ENCODE peak calls at places on chromosome 4, in nine cellular contexts. I is mammary epithelial cell, U is H1, J is H9, A is fibroblast of lung, Q is HepG2, R is neural progenitor cell, B is endothelial cell of umbilical vein, S is OCI-LY7. O is an unnamed sample.

GRCh38 chr4:22047793-22048192 is 99.2 kb upstream of the KCNIP4 start:
- DNase-seq in I (no peak), U (no peak), J (no peak), A (no peak), Q (no peak), R (no peak), B (no peak), S (no peak), O (no peak)

GRCh38 chr4:1418494-1419285 is 12.4 kb upstream of the NKX1-1 start:
- DNase-seq in I (no peak), U (no peak), J (no peak), A (no peak), Q (no peak), R (no peak), B (no peak), S (no peak), O (no peak)

GRCh38 chr4:56804551-56804950 is 16.9 kb downstream of the SPINK2 start:
- DNase-seq in I (peak; percentile 91), U (no peak), J (no peak), A (no peak), Q (no peak), R (no peak), B (no peak), S (no peak), O (no peak)

GRCh38 chr4:10096201-10096975 is 20.2 kb downstream of the WDR1 start:
- DNase-seq in I (peak; percentile 97), U (no peak), J (no peak), A (peak; percentile 96), Q (no peak), R (no peak), B (peak; percentile 71), S (no peak), O (peak; percentile 89)

GRCh38 chr4:165493359-165493758 is 114.6 kb downstream of the CPE start:
- DNase-seq in I (peak; percentile 49), U (peak; percentile 74), J (peak; percentile 91), A (peak; percentile 70), Q (peak; percentile 27), R (peak; percentile 91), B (peak; percentile 64), S (peak; percentile 38), O (peak; percentile 76)

GRCh38 chr4:168070903-168071302 is 21.4 kb upstream of the ANXA10 start:
- DNase-seq in I (peak; percentile 9), U (no peak), J (no peak), A (peak; percentile 12), Q (no peak), R (no peak), B (no peak), S (no peak), O (no peak)

GRCh38 chr4:101630319-101630986 is 160.1 kb upstream of the BANK1 start:
- DNase-seq in I (no peak), U (no peak), J (no peak), A (no peak), Q (no peak), R (no peak), B (no peak), S (no peak), O (no peak)

GRCh38 chr4:123856689-123857545 is 460.3 kb downstream of the SPRY1 start:
- DNase-seq in I (no peak), U (peak; percentile 19), J (peak; percentile 54), A (peak; percentile 59), Q (peak; percentile 95), R (peak; percentile 67), B (peak; percentile 90), S (no peak), O (peak; percentile 33)

GRCh38 chr4:86977621-86978184 is 42.9 kb downstream of the AFF1 start:
- DNase-seq in I (peak; percentile 99), U (no peak), J (no peak), A (peak; percentile 45), Q (peak; percentile 96), R (no peak), B (peak; percentile 94), S (no peak), O (peak; percentile 88)

GRCh38 chr4:158006973-158007372 is 165.9 kb downstream of the GASK1B start:
- DNase-seq in I (no peak), U (no peak), J (no peak), A (no peak), Q (no peak), R (no peak), B (peak; percentile 100), S (no peak), O (no peak)

GRCh38 chr4:124879195-124879594 is 166.7 kb upstream of the ANKRD50 start:
- DNase-seq in I (no peak), U (no peak), J (no peak), A (no peak), Q (peak; percentile 31), R (no peak), B (no peak), S (no peak), O (no peak)

GRCh38 chr4:154593868-154594267 is 3.3 kb upstream of the FGA start:
- DNase-seq in I (no peak), U (no peak), J (no peak), A (no peak), Q (no peak), R (no peak), B (no peak), S (no peak), O (no peak)

GRCh38 chr4:152735918-152736305 is 43.6 kb downstream of the TIGD4 start:
- DNase-seq in I (no peak), U (no peak), J (no peak), A (no peak), Q (no peak), R (no peak), B (no peak), S (no peak), O (no peak)

GRCh38 chr4:33071552-33071951 is 2351.4 kb downstream of the PCDH7 start:
- DNase-seq in I (no peak), U (no peak), J (no peak), A (peak; percentile 32), Q (no peak), R (no peak), B (no peak), S (no peak), O (no peak)

GRCh38 chr4:173214661-173215060 is 46.0 kb downstream of the GALNT7 start:
- DNase-seq in I (peak; percentile 55), U (no peak), J (no peak), A (peak; percentile 76), Q (no peak), R (no peak), B (no peak), S (no peak), O (peak; percentile 25)

GRCh38 chr4:120481711-120482110 is 415.1 kb upstream of the MAD2L1 start:
- DNase-seq in I (no peak), U (no peak), J (no peak), A (no peak), Q (no peak), R (no peak), B (no peak), S (no peak), O (no peak)

DNA sequence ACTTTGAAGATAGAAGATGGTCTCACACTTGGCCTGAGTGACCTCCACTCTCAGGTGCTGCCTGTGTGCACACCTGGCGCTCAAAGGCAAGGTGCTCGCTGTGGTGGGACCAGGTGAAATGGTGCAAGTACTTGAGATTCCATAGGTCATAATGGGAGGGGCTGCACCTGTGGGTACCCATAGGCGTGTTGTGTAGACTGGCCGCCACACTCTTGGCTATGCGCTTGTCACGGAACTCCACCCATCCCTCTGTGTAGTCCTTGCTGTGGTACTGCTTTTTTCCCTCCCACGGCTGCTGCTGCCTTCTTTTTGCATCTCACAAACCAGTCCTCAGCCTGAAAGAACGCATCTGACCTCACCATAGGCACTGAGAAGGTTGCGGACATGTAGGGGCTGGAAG is 27.0 kb downstream of the METAP1 start:
- DNase-seq in I (no peak), U (no peak), J (no peak), A (no peak), Q (no peak), R (no peak), B (peak; percentile 4), S (no peak), O (no peak)
- H3K9me3 ChIP-seq in I (peaks cover 10% of the 10 kb centered on the region), U (no peaks in the 10 kb centered on the region), J (no peaks in the 10 kb centered on the region), A (no peaks in the 10 kb centered on the region), Q (peaks cover 11% of the 10 kb centered on the region), R (no peaks in the 10 kb centered on the region), B (no peaks in the 10 kb centered on the region), S (peaks cover 18% of the 10 kb centered on the region), O (no peaks in the 10 kb centered on the region)

DNA sequence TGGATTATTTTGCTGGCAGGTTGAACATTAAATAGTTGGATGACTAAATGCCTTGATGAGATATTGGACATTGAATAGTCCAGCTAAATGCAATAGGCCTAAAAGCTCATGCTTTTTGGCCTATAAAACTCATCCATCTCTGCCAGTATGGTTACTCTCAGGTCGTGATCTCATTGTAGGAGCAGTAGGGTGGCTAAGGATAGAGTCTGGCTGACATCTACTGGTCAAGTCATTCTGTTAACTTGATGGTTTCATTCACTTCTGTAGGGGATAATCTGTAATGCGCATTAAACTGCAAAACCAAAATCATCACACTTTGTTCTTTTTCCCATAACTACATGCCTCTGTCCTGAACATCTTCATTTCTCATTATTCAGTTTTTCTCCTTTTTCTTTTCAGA is 227.0 kb downstream of the DKK2 start:
- DNase-seq in I (peak; percentile 48), U (no peak), J (no peak), A (peak; percentile 34), Q (peak; percentile 19), R (peak; percentile 49), B (peak; percentile 66), S (no peak), O (peak; percentile 55)
- TF ChIP-seq CTCF in I (peak; percentile 50), U (no peak), J (peak; percentile 63), A (peak; percentile 32), Q (peak; percentile 69), R (peak; percentile 58), B (peak; percentile 30), S (peak; percentile 36), O (peak; percentile 65)

GRCh38 chr4:107908377-107908776 is 23.0 kb upstream of the CYP2U1 start:
- DNase-seq in I (no peak), U (no peak), J (no peak), A (no peak), Q (no peak), R (no peak), B (no peak), S (no peak), O (no peak)

GRCh38 chr4:107916623-107917022 is 14.7 kb upstream of the CYP2U1 start:
- DNase-seq in I (no peak), U (no peak), J (no peak), A (no peak), Q (no peak), R (no peak), B (no peak), S (no peak), O (no peak)

DNA sequence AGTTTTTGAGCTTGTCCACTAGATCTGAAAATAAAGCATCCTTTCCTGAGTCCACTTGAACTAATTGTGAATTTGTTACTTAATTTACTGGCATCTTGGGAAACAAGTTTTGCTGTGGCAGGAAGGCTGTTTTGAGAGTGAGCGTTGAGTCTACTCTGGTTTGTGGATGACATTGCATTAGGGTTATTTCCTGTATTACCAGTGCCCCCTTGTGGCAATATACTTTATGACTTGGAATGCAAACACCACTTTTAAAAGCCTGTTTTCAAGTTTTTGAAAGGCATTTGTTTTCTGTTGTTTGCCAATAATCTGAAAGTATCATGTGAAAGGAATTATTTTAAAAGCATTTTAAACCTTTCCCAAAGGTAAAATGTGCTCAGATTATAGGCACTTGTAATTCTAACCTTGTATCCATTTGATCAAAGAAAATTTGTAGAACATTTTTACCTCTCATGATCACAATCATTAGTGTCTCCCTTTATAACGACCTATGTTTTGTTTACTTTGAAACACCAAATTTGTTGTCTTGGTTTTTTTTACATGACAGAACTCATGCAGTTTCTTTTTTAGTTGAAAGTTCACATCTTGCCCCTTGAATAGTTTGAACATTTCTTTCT is 18.0 kb upstream of the CYP2U1 start:
- DNase-seq in I (peak; percentile 62), U (no peak), J (no peak), A (peak; percentile 84), Q (peak; percentile 59), R (peak; percentile 78), B (peak; percentile 80), S (peak; percentile 75), O (peak; percentile 76)
- H2AFZ ChIP-seq in I (no peak overlapping the region), U (no peak overlapping the region), J (no peak overlapping the region), A (no peak overlapping the region), Q (no peak overlapping the region), R (no peak overlapping the region), B (no peak overlapping the region), S (no peak overlapping the region), O (no peak overlapping the region)

GRCh38 chr4:144955104-144955503 is 142.9 kb downstream of the ANAPC10 start:
- DNase-seq in I (no peak), U (no peak), J (no peak), A (no peak), Q (no peak), R (no peak), B (no peak), S (no peak), O (peak; percentile 23)
- H3K9me3 ChIP-seq in I (no peaks in the 10 kb centered on the region), U (peaks cover 10% of the 10 kb centered on the region), J (peaks cover 9% of the 10 kb centered on the region), A (no peaks in the 10 kb centered on the region), Q (peaks cover 8% of the 10 kb centered on the region), R (peaks cover 11% of the 10 kb centered on the region), B (no peaks in the 10 kb centered on the region), S (no peaks in the 10 kb centered on the region), O (no peaks in the 10 kb centered on the region)

O was measured in PC-3.